ENCODE peak calls at places on chromosomes 3 and 15, in ten cellular contexts. B is left ventricle myocardium inferior, L is stomach, V is psoas muscle, C is uterus, T is transverse colon, J is small intestine, W is ovary, Z is heart left ventricle, O is GM12878. Y is an unnamed sample.

GRCh38 chr3:160372780-160373179 is 26.2 kb downstream of the IFT80 start:
- DNase-seq in B (no peak), L (no peak), V (no peak), C (no peak), T (no peak), J (no peak), W (no peak), Z (no peak), O (no peak), Y (no peak)

GRCh38 chr15:90550919-90551318 is 21.2 kb downstream of the CRTC3 start:
- DNase-seq in B (no peak), L (no peak), V (no peak), C (no peak), T (no peak), J (no peak), W (no peak), Z (no peak), O (no peak), Y (no peak)

GRCh38 chr3:14525685-14526631 is 14.2 kb downstream of the GRIP2 start:
- DNase-seq in B (no peak), L (peak; percentile 37), V (no peak), C (peak; percentile 56), T (no peak), J (peak; percentile 33), W (peak; percentile 43), Z (no peak), O (no peak), Y (peak; percentile 55)

GRCh38 chr3:53764376-53764775 is 81.8 kb downstream of the CHDH start:
- DNase-seq in B (no peak), L (no peak), V (no peak), C (no peak), T (no peak), J (peak; percentile 1), W (no peak), Z (no peak), O (no peak), Y (no peak)

GRCh38 chr15:62324382-62324781 is 159.3 kb upstream of the C2CD4B start:
- DNase-seq in B (no peak), L (no peak), V (no peak), C (no peak), T (no peak), J (no peak), W (no peak), Z (no peak), O (no peak), Y (no peak)

GRCh38 chr3:24832878-24833277 is 338.2 kb upstream of the THRB start:
- DNase-seq in B (no peak), L (no peak), V (no peak), C (no peak), T (no peak), J (no peak), W (no peak), Z (no peak), O (no peak), Y (no peak)

GRCh38 chr3:57112206-57112605 is 51.7 kb downstream of the SPATA12 start:
- DNase-seq in B (no peak), L (no peak), V (no peak), C (no peak), T (no peak), J (no peak), W (no peak), Z (no peak), O (no peak), Y (no peak)

GRCh38 chr15:57403946-57404345 is 27.6 kb downstream of the CGNL1 start:
- DNase-seq in B (no peak), L (no peak), V (no peak), C (no peak), T (no peak), J (no peak), W (no peak), Z (no peak), O (no peak), Y (no peak)

GRCh38 chr15:70238917-70239316 is 141.2 kb upstream of the TLE3 start:
- DNase-seq in B (no peak), L (no peak), V (no peak), C (no peak), T (no peak), J (no peak), W (no peak), Z (no peak), O (no peak), Y (no peak)

GRCh38 chr3:141268281-141268680 is 36.7 kb downstream of the PXYLP1 start:
- DNase-seq in B (no peak), L (no peak), V (no peak), C (no peak), T (no peak), J (no peak), W (no peak), Z (no peak), O (no peak), Y (no peak)

GRCh38 chr3:141271279-141272033 is 39.8 kb downstream of the PXYLP1 start:
- DNase-seq in B (no peak), L (no peak), V (no peak), C (no peak), T (no peak), J (peak; percentile 37), W (no peak), Z (no peak), O (no peak), Y (no peak)

GRCh38 chr3:141268791-141269190 is 37.2 kb downstream of the PXYLP1 start:
- DNase-seq in B (no peak), L (no peak), V (no peak), C (no peak), T (no peak), J (no peak), W (no peak), Z (no peak), O (no peak), Y (no peak)

GRCh38 chr3:141266186-141266585 is 34.6 kb downstream of the PXYLP1 start:
- DNase-seq in B (no peak), L (no peak), V (no peak), C (no peak), T (no peak), J (no peak), W (no peak), Z (no peak), O (no peak), Y (no peak)

DNA sequence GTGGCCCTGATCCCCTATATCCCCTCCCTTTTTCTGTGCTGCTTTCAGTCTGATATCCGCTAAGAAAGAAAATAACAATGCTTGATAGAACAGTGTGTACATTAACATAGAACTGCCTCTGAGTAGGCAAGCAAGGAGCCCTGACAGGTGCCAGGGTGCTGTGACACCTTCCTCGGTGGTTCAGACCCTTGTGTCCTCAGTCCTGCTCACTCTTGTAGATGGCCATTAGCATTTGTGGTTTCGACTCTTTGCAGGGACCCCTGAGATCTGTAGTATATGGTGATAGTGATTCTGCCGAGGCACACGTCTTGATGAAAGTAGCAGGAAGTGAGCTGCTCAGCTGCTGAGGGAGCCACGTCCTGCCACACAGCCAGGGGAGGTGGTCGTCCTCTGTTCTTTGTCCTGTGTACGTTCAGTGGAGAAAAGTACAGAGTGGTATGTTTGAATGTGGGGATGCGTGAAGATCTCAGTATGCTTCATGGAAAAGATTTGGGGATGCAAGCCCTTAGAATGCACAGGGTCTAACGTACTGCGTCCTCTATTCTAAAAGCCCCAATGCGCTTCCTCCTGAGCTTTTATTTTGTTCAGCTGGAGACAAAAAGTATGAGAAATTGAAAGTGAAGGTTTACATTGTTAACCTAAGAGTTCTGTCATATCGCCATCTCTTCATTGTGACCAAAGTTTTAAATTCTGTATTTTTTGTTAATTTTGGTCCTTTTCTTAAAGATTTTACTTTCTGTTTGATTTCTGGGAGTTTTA is 35.4 kb downstream of the PXYLP1 start:
- DNase-seq in B (no peak), L (no peak), V (no peak), C (no peak), T (no peak), J (peak; percentile 29), W (no peak), Z (no peak), O (no peak), Y (no peak)
- H3K4me3 ChIP-seq in B (peak overlapping the region; percentile 46), L (peak overlapping the region; percentile 13), V (peak overlapping the region; percentile 18), C (no peak overlapping the region), T (no peak overlapping the region), J (no peak overlapping the region), W (no peak overlapping the region), Z (no peak overlapping the region), O (peak overlapping the region; percentile 51), Y (no peak overlapping the region)

DNA sequence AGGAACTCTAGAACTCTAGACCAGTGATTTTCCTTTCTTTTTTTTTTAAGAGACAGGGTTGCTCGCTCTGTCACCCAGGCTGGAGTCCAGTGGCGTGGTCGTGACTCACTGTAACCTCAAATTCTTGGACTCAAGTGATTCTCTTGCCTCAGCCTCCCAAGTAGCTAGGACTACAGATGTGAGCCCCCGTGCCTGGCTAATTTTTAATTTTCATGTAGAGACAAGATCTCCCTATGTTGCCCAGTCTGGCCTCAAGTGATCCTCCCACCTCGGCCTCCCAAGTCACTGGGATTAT is 359.6 kb downstream of the SHQ1 start:
- DNase-seq in B (no peak), L (no peak), V (no peak), C (no peak), T (no peak), J (no peak), W (no peak), Z (no peak), O (no peak), Y (no peak)
- H3K4me1 ChIP-seq in B (peaks cover 41% of the 10 kb centered on the region), L (peaks cover 8% of the 10 kb centered on the region), V (peaks cover 10% of the 10 kb centered on the region), C (no peaks in the 10 kb centered on the region), T (no peaks in the 10 kb centered on the region), J (no peaks in the 10 kb centered on the region), W (no peaks in the 10 kb centered on the region), Z (peaks cover 20% of the 10 kb centered on the region), O (peaks cover 16% of the 10 kb centered on the region), Y (peaks cover 3% of the 10 kb centered on the region)

GRCh38 chr3:43327184-43327950 is 41.0 kb downstream of the SNRK start:
- DNase-seq in B (no peak), L (no peak), V (no peak), C (no peak), T (no peak), J (no peak), W (no peak), Z (no peak), O (no peak), Y (no peak)
- H3K4me3 ChIP-seq in B (peak overlapping the region; percentile 0), L (no peak overlapping the region), V (no peak overlapping the region), C (no peak overlapping the region), T (no peak overlapping the region), J (no peak overlapping the region), W (no peak overlapping the region), Z (no peak overlapping the region), O (no peak overlapping the region), Y (no peak overlapping the region)

DNA sequence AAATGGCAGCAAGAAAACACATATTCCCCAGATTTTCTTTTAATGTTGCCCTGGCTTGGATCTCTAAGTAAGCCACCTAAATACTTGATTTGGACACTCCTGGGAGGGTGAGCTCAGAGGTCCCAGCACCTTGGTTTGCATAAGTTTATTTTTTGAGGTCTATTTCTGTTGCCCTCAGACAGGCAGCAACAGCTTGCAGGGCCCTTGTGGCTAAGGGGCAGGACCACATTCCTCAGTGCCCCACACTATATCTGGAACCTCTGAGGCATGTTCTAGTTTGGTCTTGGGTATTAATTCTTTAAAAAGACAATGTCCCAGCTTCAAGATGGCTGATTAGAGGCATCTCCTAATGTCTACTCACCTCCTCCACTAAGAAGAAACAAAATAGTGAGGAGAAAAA is 57.5 kb downstream of the IGSF11 start:
- DNase-seq in B (no peak), L (no peak), V (no peak), C (no peak), T (no peak), J (no peak), W (no peak), Z (no peak), O (no peak), Y (no peak)
- H3K4me1 ChIP-seq in B (peaks cover 6% of the 10 kb centered on the region), L (no peaks in the 10 kb centered on the region), V (peaks cover 14% of the 10 kb centered on the region), C (no peaks in the 10 kb centered on the region), T (no peaks in the 10 kb centered on the region), J (no peaks in the 10 kb centered on the region), W (peaks cover 5% of the 10 kb centered on the region), Z (no peaks in the 10 kb centered on the region), O (no peaks in the 10 kb centered on the region), Y (no peaks in the 10 kb centered on the region)

Y was measured in testis.